ENCODE peak calls at places on chromosome 1, in five cellular contexts. R, N, A, Y and M are unnamed samples.

GRCh38 chr1:43293896-43294760 is 6.7 kb upstream of the TIE1 start:
- DNase-seq in N (no peak), Y (no peak), A (no peak), R (no peak), M (no peak)

GRCh38 chr1:115867216-115867615 is 26.3 kb upstream of the NHLH2 start:
- DNase-seq in Y (no peak), N (peak; percentile 3), A (no peak), R (no peak), M (no peak)

GRCh38 chr1:9657521-9658032 is 6.0 kb downstream of the PIK3CD start:
- DNase-seq in A (no peak), Y (no peak), R (no peak), N (no peak), M (no peak)

GRCh38 chr1:32063261-32063681 is 9.5 kb upstream of the TMEM39B start:
- DNase-seq in R (no peak), N (peak; percentile 63), A (no peak), Y (peak; percentile 66), M (peak; percentile 62)

GRCh38 chr1:156948708-156949107 is 28.3 kb downstream of the LRRC71 start:
- DNase-seq in Y (no peak), N (peak; percentile 25), A (no peak), R (no peak), M (no peak)

GRCh38 chr1:208314431-208314830 is 70.2 kb upstream of the PLXNA2 start:
- DNase-seq in Y (no peak), R (no peak), N (no peak), A (no peak), M (no peak)

GRCh38 chr1:7528386-7529031 is 242.6 kb upstream of the VAMP3 start:
- DNase-seq in Y (no peak), A (no peak), R (no peak), N (no peak), M (no peak)

GRCh38 chr1:116731439-116731838 is 22.8 kb upstream of the CD2 start:
- DNase-seq in A (no peak), R (no peak), Y (no peak), N (no peak), M (no peak)

GRCh38 chr1:154434346-154435075 is 29.4 kb downstream of the IL6R start:
- DNase-seq in N (no peak), A (no peak), R (no peak), Y (no peak), M (no peak)

GRCh38 chr1:12276225-12276624 is 46.4 kb downstream of the VPS13D start:
- DNase-seq in R (no peak), Y (no peak), N (peak; percentile 66), A (peak; percentile 50), M (peak; percentile 13)

GRCh38 chr1:100523038-100523649 is 14.8 kb upstream of the GPR88 start:
- DNase-seq in R (no peak), A (no peak), Y (no peak), N (no peak), M (no peak)

GRCh38 chr1:29632436-29633270 is 396.3 kb downstream of the PTPRU start:
- DNase-seq in Y (no peak), A (no peak), N (no peak), R (no peak), M (no peak)

GRCh38 chr1:231315887-231316286 is 21.8 kb downstream of the EXOC8 start:
- DNase-seq in R (peak; percentile 8), N (peak; percentile 58), Y (peak; percentile 62), A (peak; percentile 36), M (peak; percentile 25)

GRCh38 chr1:46137901-46138300 is 5.5 kb upstream of the PIK3R3 start:
- DNase-seq in N (no peak), R (no peak), Y (no peak), A (no peak), M (no peak)